ENCODE peak calls at places on chromosomes 6 and 20, in five cellular contexts. H, Z, Y, T and M are unnamed samples.

GRCh38 chr20:24747015-24747712 is 201.9 kb upstream of the CST7 start:
- DNase-seq in Y (no peak), H (no peak), Z (no peak), T (no peak), M (no peak)

GRCh38 chr20:41248371-41249024 is 69.0 kb downstream of the ZHX3 start:
- DNase-seq in Y (no peak), T (no peak), Z (no peak), H (no peak), M (no peak)

GRCh38 chr6:26270121-26270861 is 94.7 kb upstream of the BTN3A2 start:
- DNase-seq in Y (no peak), T (no peak), H (no peak), Z (no peak), M (no peak)

GRCh38 chr6:80767808-80768207 is 661.3 kb downstream of the BCKDHB start:
- DNase-seq in H (no peak), T (no peak), Y (no peak), Z (no peak), M (no peak)

GRCh38 chr20:22768779-22769178 is 184.4 kb upstream of the FOXA2 start:
- DNase-seq in Z (no peak), Y (no peak), T (no peak), H (no peak), M (no peak)

GRCh38 chr20:58554541-58554940 is 39.3 kb upstream of the APCDD1L start:
- DNase-seq in Z (no peak), T (no peak), H (no peak), Y (no peak), M (no peak)

GRCh38 chr6:113558966-113559365 is 298.2 kb upstream of the MARCKS start:
- DNase-seq in T (no peak), H (no peak), Z (no peak), Y (no peak), M (no peak)

GRCh38 chr6:42045538-42046460 is 4.5 kb upstream of the TAF8 start:
- DNase-seq in H (no peak), Y (no peak), T (peak), Z (no peak), M (peak)

GRCh38 chr6:138996524-138996923 is 8.5 kb upstream of the REPS1 start:
- DNase-seq in H (no peak), Z (no peak), T (no peak), Y (no peak), M (no peak)

GRCh38 chr20:37220796-37221195 is 40.8 kb downstream of the GHRH start:
- DNase-seq in T (no peak), Z (no peak), H (no peak), Y (peak), M (no peak)

GRCh38 chr6:111200823-111201134 is 113.5 kb downstream of the SLC16A10 start:
- DNase-seq in Z (no peak), T (no peak), Y (no peak), H (no peak), M (no peak)

GRCh38 chr6:159134701-159135364 is 34.4 kb upstream of the FNDC1 start:
- DNase-seq in T (peak), Y (peak), H (peak), Z (peak), M (peak)

GRCh38 chr6:74606488-74607135 is 599.2 kb downstream of the COL12A1 start:
- DNase-seq in Y (no peak), H (no peak), T (no peak), Z (no peak), M (no peak)

GRCh38 chr20:45383131-45383530 is 5.0 kb upstream of the TP53TG5 start:
- DNase-seq in Y (no peak), Z (no peak), H (no peak), T (no peak), M (no peak)

GRCh38 chr20:45945678-45946148 is 11.2 kb downstream of the PCIF1 start:
- DNase-seq in Z (no peak), Y (no peak), T (no peak), H (no peak), M (no peak)

GRCh38 chr6:111417181-111417585 is 65.8 kb downstream of the REV3L start:
- DNase-seq in Z (no peak), H (no peak), Y (peak), T (no peak), M (no peak)

GRCh38 chr20:58359441-58359840 is 29.6 kb upstream of the VAPB start:
- DNase-seq in H (no peak), T (no peak), Z (no peak), Y (no peak), M (no peak)

GRCh38 chr6:75205776-75206334 is at the start of gene COL12A1:
- DNase-seq in T (no peak), Y (peak), Z (no peak), H (no peak), M (peak)

GRCh38 chr6:116364361-116364760 is 6.4 kb upstream of the DSE start:
- DNase-seq in Z (no peak), H (no peak), Y (no peak), T (no peak), M (no peak)

GRCh38 chr20:6870559-6870958 is 103.1 kb downstream of the BMP2 start:
- DNase-seq in Z (no peak), Y (no peak), H (no peak), T (no peak), M (no peak)

GRCh38 chr6:25883991-25884390 is 9.9 kb upstream of the SLC17A3 start:
- DNase-seq in Z (peak), H (no peak), T (no peak), Y (no peak), M (no peak)

GRCh38 chr20:61417221-61417941 is 165.3 kb downstream of the CDH4 start:
- DNase-seq in H (no peak), T (no peak), Y (no peak), Z (no peak), M (no peak)

GRCh38 chr6:157412780-157413179 is 31.8 kb downstream of the ZDHHC14 start:
- DNase-seq in Y (no peak), Z (no peak), H (no peak), T (no peak), M (no peak)

GRCh38 chr6:149963462-149964242 is at the start of gene ULBP1:
- DNase-seq in Y (peak), T (no peak), Z (no peak), H (peak), M (peak)

GRCh38 chr20:35849726-35850125 is 77.9 kb downstream of the PHF20 start:
- DNase-seq in Y (no peak), T (no peak), Z (no peak), H (no peak), M (no peak)

GRCh38 chr20:8431538-8432434 is 299.7 kb downstream of the PLCB1 start:
- DNase-seq in Z (no peak), T (no peak), Y (peak), H (no peak), M (no peak)

GRCh38 chr6:138349891-138350290 is 27.8 kb upstream of the SMIM28 start:
- DNase-seq in H (no peak), Z (no peak), T (no peak), Y (no peak), M (no peak)

GRCh38 chr20:23653400-23653938 is 15.7 kb upstream of the CST3 start:
- DNase-seq in H (no peak), Z (no peak), T (no peak), Y (no peak), M (no peak)

GRCh38 chr20:36540551-36541211 is 638 bp upstream of the MYL9 start:
- DNase-seq in Z (no peak), T (no peak), Y (no peak), H (no peak), M (no peak)

GRCh38 chr6:22113046-22113766 is 183.6 kb downstream of the PRL start:
- DNase-seq in T (no peak), H (no peak), Z (no peak), Y (no peak), M (no peak)

GRCh38 chr20:5811746-5812145 is 61.5 kb downstream of the SHLD1 start:
- DNase-seq in Y (no peak), T (no peak), Z (no peak), H (no peak), M (no peak)

GRCh38 chr6:94071835-94072234 is 652.5 kb upstream of the EPHA7 start:
- DNase-seq in Z (no peak), T (no peak), Y (no peak), H (no peak), M (no peak)

GRCh38 chr6:80211295-80211694 is 104.8 kb downstream of the BCKDHB start:
- DNase-seq in H (no peak), T (no peak), Y (no peak), Z (no peak), M (no peak)

GRCh38 chr20:17394411-17394810 is 136.8 kb downstream of the BFSP1 start:
- DNase-seq in Y (no peak), Z (no peak), H (no peak), T (no peak), M (no peak)

GRCh38 chr6:35970181-35970580 is 49.3 kb upstream of the SRPK1 start:
- DNase-seq in T (no peak), Y (no peak), H (no peak), Z (no peak), M (no peak)

GRCh38 chr20:43379239-43379917 is 78.3 kb upstream of the SRSF6 start:
- DNase-seq in Z (peak), T (no peak), H (no peak), Y (no peak), M (no peak)

GRCh38 chr20:41264819-41265218 is 52.7 kb downstream of the ZHX3 start:
- DNase-seq in H (no peak), Z (no peak), T (no peak), Y (no peak), M (no peak)

DNA sequence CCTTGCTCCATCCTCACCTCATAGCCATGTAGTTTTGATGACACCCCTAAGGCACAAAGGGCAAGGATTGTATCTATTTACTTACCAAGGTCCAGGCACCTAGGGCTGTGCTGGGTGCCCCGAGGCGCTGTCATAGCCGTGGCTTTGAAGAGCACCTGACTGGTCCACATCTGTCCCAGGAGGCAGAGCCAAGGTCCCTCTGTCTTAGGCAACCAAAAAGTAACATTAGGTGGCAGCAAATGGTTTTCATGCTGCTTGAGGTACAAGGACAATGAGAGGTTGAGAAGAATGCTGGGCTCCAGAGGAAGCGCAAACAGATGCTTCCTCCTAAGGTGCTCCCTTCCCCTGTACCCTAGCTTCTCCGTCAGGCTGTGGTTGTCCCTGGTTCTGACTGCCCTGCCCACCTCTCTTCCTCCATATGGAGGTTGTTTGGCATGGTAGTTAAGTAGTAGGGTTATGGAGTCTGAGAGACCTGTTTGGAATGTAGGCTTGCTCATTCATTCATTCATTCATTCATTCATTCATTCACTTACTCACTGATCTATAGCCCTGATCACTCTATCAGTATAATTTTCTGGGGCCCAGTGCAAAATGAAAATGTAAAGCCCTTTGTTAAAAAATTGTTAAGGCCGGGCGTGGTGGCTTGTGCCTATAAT is 3.0 kb upstream of the UQCC2 start:
- DNase-seq in Z (peak), Y (no peak), T (no peak), H (no peak), M (no peak)
- TF ChIP-seq FOXM1 in Z (no peak), Y (no peak), T (no peak), H (no peak), M (no peak)

DNA sequence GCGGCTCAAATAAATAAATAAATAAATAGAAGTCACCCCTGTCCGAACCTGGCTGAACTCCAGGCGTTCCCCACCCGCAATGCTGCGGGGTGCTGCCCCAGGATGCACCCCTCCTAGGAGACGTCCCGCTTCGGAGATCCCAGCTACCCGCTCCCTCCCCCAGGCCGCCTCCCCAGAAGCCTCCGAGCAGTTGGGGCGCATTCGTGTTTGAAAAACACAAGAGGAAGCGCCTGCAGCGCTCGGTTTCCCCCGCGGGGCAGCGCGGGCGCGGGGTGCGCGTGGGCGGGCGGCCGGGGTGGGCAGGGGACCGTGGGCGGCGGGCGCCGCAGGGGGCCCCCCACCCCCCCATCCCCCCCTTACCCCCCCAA is 27.3 kb downstream of the SERPINB9 start:
- DNase-seq in Y (peak), H (no peak), Z (no peak), T (no peak), M (no peak)
- TF ChIP-seq FOXM1 in Y (no peak), H (no peak), Z (no peak), T (no peak), M (no peak)

GRCh38 chr6:39416728-39417127 is 94.2 kb upstream of the KCNK16 start:
- DNase-seq in H (no peak), T (no peak), Z (no peak), Y (no peak), M (no peak)
- TF ChIP-seq FOXM1 in H (no peak), T (no peak), Z (no peak), Y (no peak), M (no peak)

GRCh38 chr20:20859510-20859909 is 147.1 kb upstream of the RALGAPA2 start:
- DNase-seq in H (no peak), T (no peak), Z (no peak), Y (no peak), M (no peak)

GRCh38 chr20:20860078-20860806 is 147.8 kb upstream of the RALGAPA2 start:
- DNase-seq in Y (peak), H (peak), Z (peak), T (peak), M (peak)

GRCh38 chr20:20869161-20869560 is 156.7 kb upstream of the RALGAPA2 start:
- DNase-seq in Z (no peak), Y (no peak), T (no peak), H (no peak), M (no peak)

DNA sequence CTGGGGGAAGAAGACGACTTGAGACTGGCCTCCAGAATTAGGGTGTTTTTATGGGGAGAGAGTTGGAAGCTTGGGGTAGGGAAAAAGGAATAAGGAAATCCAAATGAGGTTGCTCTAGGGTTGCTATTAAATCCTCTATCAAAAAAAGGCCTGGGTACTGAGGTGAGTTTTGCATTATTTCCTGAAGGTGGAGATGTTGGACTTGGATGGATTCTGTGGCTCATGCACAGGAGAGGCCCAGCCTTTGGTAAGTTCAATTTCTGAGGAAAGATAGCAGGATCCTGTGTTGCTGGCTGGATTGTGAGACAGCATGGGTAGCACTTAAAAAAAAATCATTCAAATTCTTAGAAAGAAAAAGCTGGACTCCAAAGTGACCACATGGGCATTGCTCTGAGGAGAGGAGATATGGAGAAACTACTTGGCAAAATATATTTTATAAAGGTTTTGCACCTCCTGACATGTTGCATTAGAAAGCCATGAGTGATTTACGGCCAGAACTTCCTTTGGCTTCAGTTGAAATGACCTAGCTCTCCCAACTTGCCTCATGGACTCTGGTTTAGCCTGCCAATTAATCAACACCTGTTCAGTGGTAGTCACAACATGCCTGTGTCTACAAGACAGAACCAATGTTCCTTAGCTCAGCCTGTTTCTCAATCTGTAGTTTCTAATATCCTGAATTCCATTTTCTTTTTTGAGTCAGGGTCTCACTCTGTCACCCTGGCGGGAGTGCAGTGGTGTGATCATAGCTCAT is 152.1 kb upstream of the RALGAPA2 start:
- DNase-seq in Y (no peak), H (no peak), Z (peak), T (no peak), M (peak)
- TF ChIP-seq FOXM1 in Y (no peak), H (no peak), Z (no peak), T (no peak), M (no peak)

GRCh38 chr6:137095651-137096238 is 51.0 kb upstream of the IL20RA start:
- DNase-seq in Y (no peak), H (no peak), Z (no peak), T (peak), M (no peak)

GRCh38 chr6:137092018-137092417 is 47.3 kb upstream of the IL20RA start:
- DNase-seq in T (no peak), Y (no peak), H (no peak), Z (no peak), M (no peak)

GRCh38 chr6:137093183-137094069 is 48.7 kb upstream of the IL20RA start:
- DNase-seq in T (no peak), Y (no peak), H (no peak), Z (no peak), M (no peak)

GRCh38 chr6:137095093-137095492 is 50.3 kb upstream of the IL20RA start:
- DNase-seq in T (no peak), H (no peak), Y (no peak), Z (no peak), M (no peak)

DNA sequence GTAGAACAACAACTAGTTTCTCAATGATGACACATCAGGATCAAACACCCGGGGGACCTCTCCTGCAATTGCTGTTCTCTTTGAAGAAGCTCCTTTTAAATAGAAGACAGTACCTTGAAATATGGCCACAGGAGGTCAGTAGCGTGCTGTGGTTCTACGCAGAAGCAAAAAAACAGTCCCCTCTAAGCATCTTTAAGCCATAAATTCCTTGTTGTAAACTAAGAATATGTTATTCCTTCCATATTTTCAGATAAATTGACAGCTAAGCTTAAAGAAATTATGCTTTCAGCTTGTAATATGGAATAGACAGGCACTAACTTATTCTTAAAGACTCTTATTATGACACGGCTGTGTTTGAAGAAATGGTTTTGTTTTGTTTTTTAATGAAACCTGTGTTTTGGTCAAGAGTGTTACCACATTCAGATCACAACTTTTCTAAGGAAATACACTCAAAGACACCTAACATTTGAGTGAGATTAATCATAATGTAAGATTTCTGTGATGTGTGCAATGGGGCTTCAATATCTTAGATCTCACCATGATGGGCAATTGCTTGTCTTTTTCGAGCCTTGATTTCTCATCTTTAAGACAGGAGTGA is 49.7 kb upstream of the IL20RA start:
- DNase-seq in T (peak), H (peak), Y (peak), Z (peak), M (peak)
- TF ChIP-seq FOXM1 in T (peak), H (no peak), Y (no peak), Z (no peak), M (no peak)

GRCh38 chr6:69917834-69918233 is 51.5 kb downstream of the COL19A1 start:
- DNase-seq in Z (no peak), Y (no peak), H (no peak), T (peak), M (no peak)

GRCh38 chr6:69915346-69915745 is 49.0 kb downstream of the COL19A1 start:
- DNase-seq in H (no peak), Y (no peak), T (no peak), Z (no peak), M (no peak)

GRCh38 chr6:69918766-69919165 is 52.4 kb downstream of the COL19A1 start:
- DNase-seq in Z (no peak), Y (no peak), T (no peak), H (no peak), M (no peak)

GRCh38 chr6:69913361-69913760 is 47.0 kb downstream of the COL19A1 start:
- DNase-seq in T (no peak), Z (no peak), H (no peak), Y (no peak), M (no peak)

GRCh38 chr6:69914015-69914485 is 47.7 kb downstream of the COL19A1 start:
- DNase-seq in H (no peak), T (no peak), Y (no peak), Z (no peak), M (no peak)
- TF ChIP-seq FOXM1 in H (no peak), T (no peak), Y (no peak), Z (no peak), M (no peak)

DNA sequence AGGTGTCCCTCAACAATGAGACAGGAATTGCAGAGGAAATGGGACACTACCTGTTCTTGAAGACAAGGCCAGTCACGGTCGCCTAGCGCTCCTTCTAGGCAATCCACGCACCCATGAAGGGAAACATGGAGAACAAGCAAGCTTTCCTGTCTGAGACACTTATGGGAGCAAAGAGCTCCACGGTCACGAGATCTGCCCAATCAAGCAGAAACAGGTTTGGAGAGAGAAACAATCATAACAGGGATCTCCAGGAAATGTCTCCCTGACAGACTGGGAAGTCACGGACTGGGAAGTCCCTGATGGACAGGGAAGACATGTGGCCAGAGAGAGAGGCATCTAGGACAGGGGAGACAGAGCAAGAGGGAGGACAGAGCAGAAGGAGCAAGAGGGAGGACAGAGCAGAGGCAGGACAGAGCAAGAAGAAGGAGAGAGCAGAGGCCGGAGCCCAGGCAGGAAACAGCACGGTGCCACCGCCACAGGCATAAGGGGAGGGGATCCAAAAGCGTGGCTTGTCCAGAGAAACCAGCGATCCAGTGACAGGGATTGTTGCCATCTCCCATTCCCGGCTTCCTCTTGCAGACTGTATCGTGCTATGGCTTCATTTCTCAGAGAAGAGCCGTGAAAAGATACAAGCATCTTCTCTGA is 167.8 kb upstream of the ZNF337 start:
- DNase-seq in H (no peak), Z (no peak), T (no peak), Y (no peak), M (no peak)
- TF ChIP-seq FOXM1 in H (no peak), Z (no peak), T (no peak), Y (no peak), M (no peak)

GRCh38 chr6:47097092-47097945 is 55.2 kb upstream of the ADGRF1 start:
- DNase-seq in T (peak), Y (peak), H (peak), Z (peak), M (peak)
- TF ChIP-seq FOXM1 in T (no peak), Y (no peak), H (no peak), Z (no peak), M (no peak)